ENCODE peak calls at places on chromosomes 5 and 9, in five cellular contexts. F is neural progenitor cell, K is fibroblast of lung, E is RWPE1, D is HFFc6. H is an unnamed sample.
A peak's percentile ranks its signal among the peaks of the same experiment; 100 is the strongest.

GRCh38 chr5:17252543-17252942 is 35.1 kb downstream of the BASP1 start:
- DNase-seq in F (no peak), K (peak; percentile 64), E (peak; percentile 20), D (no peak), H (no peak)

GRCh38 chr5:138440226-138441073 is 1.6 kb downstream of the REEP2 start:
- DNase-seq in F (no peak), K (no peak), E (no peak), D (no peak), H (no peak)

GRCh38 chr9:26112724-26113123 is 434.5 kb upstream of the TUSC1 start:
- DNase-seq in F (no peak), K (peak; percentile 18), E (no peak), D (peak; percentile 4), H (no peak)

GRCh38 chr5:43231977-43232376 is 40.0 kb downstream of the NIM1K start:
- DNase-seq in F (no peak), K (no peak), E (no peak), D (no peak), H (no peak)

GRCh38 chr9:19281801-19282200 is 51.3 kb downstream of the DENND4C start:
- DNase-seq in F (no peak), K (no peak), E (no peak), D (no peak), H (no peak)

GRCh38 chr9:127161081-127161621 is 38.7 kb upstream of the ANGPTL2 start:
- DNase-seq in F (no peak), K (no peak), E (no peak), D (no peak), H (no peak)

GRCh38 chr5:111975133-111975532 is 218.1 kb upstream of the NREP start:
- DNase-seq in F (no peak), K (no peak), E (no peak), D (no peak), H (no peak)

GRCh38 chr5:81187885-81188284 is 45.2 kb upstream of the CKMT2 start:
- DNase-seq in F (no peak), K (no peak), E (no peak), D (no peak), H (no peak)

GRCh38 chr5:111775224-111775623 is 18.2 kb upstream of the NREP start:
- DNase-seq in F (no peak), K (peak; percentile 76), E (no peak), D (no peak), H (peak; percentile 18)

GRCh38 chr5:160423025-160423554 is 1.4 kb downstream of the PTTG1 start:
- DNase-seq in F (no peak), K (no peak), E (peak; percentile 60), D (no peak), H (no peak)

GRCh38 chr5:121988443-121988842 is 26.7 kb downstream of the SRFBP1 start:
- DNase-seq in F (no peak), K (no peak), E (no peak), D (no peak), H (no peak)

GRCh38 chr5:34854459-34855174 is 15.7 kb downstream of the TTC23L start:
- DNase-seq in F (peak; percentile 45), K (peak; percentile 86), E (no peak), D (no peak), H (no peak)

GRCh38 chr5:150138551-150139265 is 16.9 kb downstream of the PDGFRB start:
- DNase-seq in F (peak; percentile 89), K (peak; percentile 97), E (no peak), D (peak; percentile 88), H (no peak)

GRCh38 chr9:126666155-126666803 is 52.6 kb downstream of the LMX1B start:
- DNase-seq in F (peak; percentile 41), K (no peak), E (no peak), D (no peak), H (no peak)

GRCh38 chr5:139733698-139734491 is 61.7 kb upstream of the PSD2 start:
- DNase-seq in F (peak; percentile 50), K (no peak), E (no peak), D (no peak), H (no peak)

GRCh38 chr5:103562084-103562452 is 521 bp downstream of the NUDT12 start:
- DNase-seq in F (no peak), K (no peak), E (peak; percentile 9), D (no peak), H (no peak)

GRCh38 chr5:10975915-10976314 is 214.9 kb upstream of the DAP start:
- DNase-seq in F (no peak), K (peak; percentile 82), E (no peak), D (no peak), H (no peak)

GRCh38 chr5:124263680-124264491 is 482.6 kb downstream of the ZNF608 start:
- DNase-seq in F (peak; percentile 91), K (no peak), E (no peak), D (no peak), H (no peak)

GRCh38 chr5:149389552-149390495 is 10.7 kb upstream of the IL17B start:
- DNase-seq in F (no peak), K (no peak), E (no peak), D (no peak), H (no peak)

GRCh38 chr5:14777932-14778788 is 93.4 kb downstream of the ANKH start:
- DNase-seq in F (no peak), K (no peak), E (no peak), D (no peak), H (no peak)

GRCh38 chr5:135004376-135004775 is 29.7 kb downstream of the PITX1 start:
- DNase-seq in F (no peak), K (no peak), E (no peak), D (no peak), H (no peak)

GRCh38 chr5:38551020-38552017 is 5.1 kb downstream of the LIFR start:
- DNase-seq in F (peak; percentile 72), K (peak; percentile 60), E (peak; percentile 46), D (peak; percentile 40), H (peak; percentile 18)

GRCh38 chr9:104682642-104683041 is 11.7 kb upstream of the OR13D1 start:
- DNase-seq in F (peak; percentile 73), K (peak; percentile 41), E (peak; percentile 48), D (peak; percentile 39), H (peak; percentile 23)

GRCh38 chr9:135029871-135030710 is 57.4 kb upstream of the OLFM1 start:
- DNase-seq in F (no peak), K (no peak), E (no peak), D (no peak), H (no peak)

GRCh38 chr5:154334406-154335041 is 111.3 kb upstream of the SAP30L start:
- DNase-seq in F (no peak), K (peak; percentile 27), E (no peak), D (no peak), H (no peak)

GRCh38 chr5:53288511-53288910 is 179.0 kb upstream of the MOCS2 start:
- DNase-seq in F (no peak), K (no peak), E (peak; percentile 85), D (no peak), H (no peak)

GRCh38 chr5:135466178-135467050 is 14.3 kb upstream of the TIFAB start:
- DNase-seq in F (peak; percentile 93), K (peak; percentile 47), E (peak; percentile 94), D (peak; percentile 35), H (no peak)

GRCh38 chr9:93861736-93862358 is 93.3 kb downstream of the BARX1 start:
- DNase-seq in F (peak; percentile 34), K (no peak), E (no peak), D (no peak), H (no peak)

GRCh38 chr9:93857528-93857927 is 97.6 kb downstream of the BARX1 start:
- DNase-seq in F (no peak), K (no peak), E (no peak), D (no peak), H (no peak)

GRCh38 chr9:93860694-93861658 is 94.2 kb downstream of the BARX1 start:
- DNase-seq in F (no peak), K (no peak), E (no peak), D (no peak), H (no peak)

GRCh38 chr9:93862877-93863545 is 92.1 kb downstream of the BARX1 start:
- DNase-seq in F (no peak), K (no peak), E (no peak), D (no peak), H (no peak)

GRCh38 chr9:93859431-93860215 is 95.5 kb downstream of the BARX1 start:
- DNase-seq in F (peak; percentile 28), K (no peak), E (no peak), D (no peak), H (no peak)
- TF ChIP-seq CTCF in F (peak; percentile 37), K (no peak), E (no peak), D (no peak), H (no peak)

GRCh38 chr5:5340206-5340729 is 82.2 kb upstream of the ICE1 start:
- DNase-seq in F (peak; percentile 65), K (peak; percentile 96), E (peak; percentile 90), D (peak; percentile 87), H (peak; percentile 69)
- TF ChIP-seq CTCF in F (peak; percentile 39), K (peak; percentile 78), E (peak; percentile 43), D (peak; percentile 77), H (peak; percentile 66)

GRCh38 chr9:114418053-114418452 is 30.3 kb upstream of the AKNA start:
- DNase-seq in F (no peak), K (no peak), E (no peak), D (no peak), H (no peak)

GRCh38 chr9:114413909-114414308 is 26.1 kb upstream of the AKNA start:
- DNase-seq in F (no peak), K (peak; percentile 74), E (no peak), D (peak; percentile 54), H (no peak)

GRCh38 chr9:114419796-114420195 is 32.0 kb upstream of the AKNA start:
- DNase-seq in F (no peak), K (no peak), E (no peak), D (no peak), H (no peak)

GRCh38 chr9:114416290-114416689 is 28.5 kb upstream of the AKNA start:
- DNase-seq in F (no peak), K (no peak), E (no peak), D (no peak), H (no peak)

GRCh38 chr9:114417511-114417910 is 29.7 kb upstream of the AKNA start:
- DNase-seq in F (no peak), K (peak; percentile 87), E (peak; percentile 34), D (peak; percentile 68), H (no peak)
- TF ChIP-seq CTCF in F (no peak), K (peak; percentile 28), E (no peak), D (peak; percentile 54), H (no peak)

DNA sequence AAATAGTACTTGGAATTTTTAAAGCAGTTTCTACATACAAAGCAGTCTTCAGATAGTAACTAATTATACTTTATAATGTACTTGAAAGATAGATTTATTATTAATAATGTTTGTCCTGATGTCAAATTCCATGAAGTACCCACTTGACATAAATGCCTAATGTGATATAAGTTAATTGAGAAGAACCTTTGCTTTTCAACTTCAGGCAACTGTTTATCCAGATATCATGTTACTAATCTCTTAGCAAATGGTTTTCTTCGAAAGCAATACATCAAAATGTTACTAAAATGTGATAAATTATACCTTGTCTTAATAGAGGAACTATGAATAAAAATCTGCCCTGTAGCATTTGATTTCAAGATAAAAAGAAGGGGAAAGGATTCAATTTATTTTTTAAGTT is 146.8 kb upstream of the FBXL17 start:
- DNase-seq in F (no peak), K (no peak), E (no peak), D (no peak), H (no peak)
- TF ChIP-seq CTCF in F (no peak), K (no peak), E (no peak), D (no peak), H (no peak)

DNA sequence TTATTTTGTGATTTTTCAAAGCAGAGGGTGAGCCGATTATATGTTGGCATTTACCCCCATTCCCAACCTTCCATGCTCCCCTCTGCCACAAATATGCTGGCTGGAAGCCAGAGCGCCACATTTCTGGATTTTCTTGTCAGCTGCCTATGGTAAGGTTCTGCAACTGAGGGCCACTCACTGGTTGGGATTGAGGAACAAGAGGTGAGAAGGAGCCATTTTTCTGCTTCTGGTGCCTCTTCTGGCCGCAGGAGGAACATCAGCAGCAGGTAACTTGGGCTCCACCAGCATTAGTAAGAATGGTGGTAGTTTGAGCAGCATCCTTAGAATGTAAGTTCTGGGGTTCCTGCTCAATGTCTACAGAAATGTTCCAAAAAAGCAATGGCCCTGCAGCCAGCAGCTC is 159.5 kb upstream of the MAST4 start:
- DNase-seq in F (no peak), K (no peak), E (peak; percentile 13), D (no peak), H (no peak)
- TF ChIP-seq CTCF in F (peak; percentile 42), K (peak; percentile 37), E (no peak), D (peak; percentile 18), H (no peak)